ENCODE peak calls at places on chromosomes 3 and 15, in five cellular contexts. A, X, B, P and W are unnamed samples.

GRCh38 chr3:25582242-25582641 is 82.5 kb downstream of the TOP2B start:
- DNase-seq in A (no peak), X (no peak), B (peak; percentile 51), P (peak; percentile 79), W (peak; percentile 96)

GRCh38 chr3:16305121-16305541 is 40.1 kb downstream of the OXNAD1 start:
- DNase-seq in A (no peak), X (no peak), B (no peak), P (no peak), W (no peak)

GRCh38 chr15:39394534-39394933 is 186.3 kb upstream of the THBS1 start:
- DNase-seq in A (no peak), X (no peak), B (no peak), P (no peak), W (no peak)

GRCh38 chr3:64550745-64551144 is 137.1 kb downstream of the ADAMTS9 start:
- DNase-seq in A (no peak), X (no peak), B (no peak), P (no peak), W (no peak)

GRCh38 chr3:149941186-149941585 is 29.5 kb downstream of the PFN2 start:
- DNase-seq in A (no peak), X (no peak), B (no peak), P (no peak), W (peak; percentile 28)

GRCh38 chr3:34012102-34012461 is 213.7 kb downstream of the PDCD6IP start:
- DNase-seq in A (no peak), X (no peak), B (peak; percentile 91), P (peak; percentile 95), W (peak; percentile 97)

GRCh38 chr3:184230603-184231528 is 1.5 kb downstream of the VWA5B2 start:
- DNase-seq in A (no peak), X (no peak), B (peak; percentile 64), P (no peak), W (no peak)

GRCh38 chr3:159627229-159627628 is 361.4 kb upstream of the IL12A start:
- DNase-seq in A (no peak), X (no peak), B (no peak), P (no peak), W (no peak)

GRCh38 chr15:48642795-48643194 is 2.7 kb downstream of the FBN1 start:
- DNase-seq in A (no peak), X (no peak), B (no peak), P (peak; percentile 58), W (no peak)

GRCh38 chr3:122484985-122485384 is 29.8 kb downstream of the KPNA1 start:
- DNase-seq in A (no peak), X (no peak), B (no peak), P (peak; percentile 42), W (peak; percentile 23)

GRCh38 chr3:180564676-180565075 is 37.3 kb upstream of the TTC14 start:
- DNase-seq in A (no peak), X (no peak), B (no peak), P (no peak), W (no peak)

GRCh38 chr15:74044267-74045110 is 37.9 kb downstream of the GOLGA6A start:
- DNase-seq in A (no peak), X (peak; percentile 78), B (no peak), P (no peak), W (no peak)

GRCh38 chr3:173007079-173007723 is 133.8 kb downstream of the SPATA16 start:
- DNase-seq in A (no peak), X (no peak), B (no peak), P (no peak), W (no peak)

GRCh38 chr3:152127058-152127457 is 141.7 kb upstream of the MBNL1 start:
- DNase-seq in A (no peak), X (no peak), B (no peak), P (peak; percentile 16), W (no peak)

GRCh38 chr15:89051875-89052274 is 36.4 kb upstream of the ABHD2 start:
- DNase-seq in A (no peak), X (no peak), B (no peak), P (peak; percentile 98), W (peak; percentile 63)

GRCh38 chr3:62375655-62376054 is 2.3 kb upstream of the FEZF2 start:
- DNase-seq in A (no peak), X (no peak), B (no peak), P (no peak), W (no peak)

GRCh38 chr3:168952551-168952950 is 711.0 kb downstream of the MECOM start:
- DNase-seq in A (no peak), X (no peak), B (peak; percentile 5), P (peak; percentile 42), W (peak; percentile 3)

GRCh38 chr3:133360476-133360875 is 39.4 kb upstream of the BFSP2 start:
- DNase-seq in A (no peak), X (no peak), B (no peak), P (no peak), W (no peak)

GRCh38 chr3:133361011-133361410 is 38.8 kb upstream of the BFSP2 start:
- DNase-seq in A (no peak), X (no peak), B (no peak), P (no peak), W (no peak)

GRCh38 chr3:133364704-133365103 is 35.2 kb upstream of the BFSP2 start:
- DNase-seq in A (no peak), X (no peak), B (no peak), P (no peak), W (no peak)

GRCh38 chr3:133362539-133362938 is 37.3 kb upstream of the BFSP2 start:
- DNase-seq in A (no peak), X (no peak), B (no peak), P (no peak), W (no peak)

GRCh38 chr3:133361435-133361834 is 38.4 kb upstream of the BFSP2 start:
- DNase-seq in A (no peak), X (no peak), B (no peak), P (no peak), W (no peak)
- TF ChIP-seq CTCF in A (no peak), X (no peak), B (no peak), P (no peak), W (no peak)

DNA sequence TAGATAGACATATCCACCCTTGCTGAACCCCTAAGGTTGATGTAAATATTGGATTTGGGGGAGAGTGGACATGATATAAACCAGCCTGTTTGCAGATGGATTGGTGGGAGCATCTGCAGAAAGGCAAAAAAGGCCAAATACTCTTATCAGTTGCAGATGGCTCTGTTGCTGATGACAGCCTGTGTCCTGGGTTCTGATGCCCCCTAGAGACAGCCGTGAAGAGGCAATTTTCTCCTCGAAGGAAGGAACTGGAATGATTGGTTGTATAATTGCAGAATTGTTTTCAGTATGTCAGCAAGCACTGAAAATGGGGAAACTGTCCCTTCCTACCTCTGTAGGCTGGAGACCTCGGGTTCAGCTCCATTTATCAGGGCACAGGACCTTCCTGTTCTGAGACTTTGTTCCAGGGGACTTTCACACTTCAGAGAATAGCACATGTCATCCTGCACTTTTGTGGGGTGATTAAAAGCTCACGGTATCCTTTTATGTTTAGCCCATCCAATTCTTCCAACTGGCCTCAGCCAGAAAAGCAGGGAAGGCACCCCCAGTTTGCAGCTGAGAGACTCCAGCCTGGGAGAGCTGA is 103.0 kb downstream of the PGPEP1L start:
- DNase-seq in A (no peak), X (peak; percentile 46), B (peak; percentile 58), P (peak; percentile 78), W (peak; percentile 59)
- TF ChIP-seq CTCF in A (peak; percentile 82), X (no peak), B (peak; percentile 79), P (peak; percentile 86), W (peak; percentile 78)

GRCh38 chr3:94167796-94168195 is 104.9 kb downstream of the NSUN3 start:
- DNase-seq in A (no peak), X (no peak), B (no peak), P (no peak), W (no peak)
- TF ChIP-seq CTCF in A (no peak), X (no peak), B (no peak), P (no peak), W (no peak)

GRCh38 chr3:109224333-109224732 is 87.8 kb downstream of the C3orf85 start:
- DNase-seq in A (no peak), X (no peak), B (no peak), P (no peak), W (no peak)
- TF ChIP-seq CTCF in A (peak; percentile 27), X (no peak), B (no peak), P (no peak), W (peak; percentile 37)

GRCh38 chr3:37909067-37909911 is 47.6 kb downstream of the CTDSPL start:
- DNase-seq in A (no peak), X (no peak), B (no peak), P (peak; percentile 18), W (no peak)
- TF ChIP-seq CTCF in A (no peak), X (no peak), B (no peak), P (no peak), W (no peak)

GRCh38 chr3:40170395-40170794 is 139.1 kb upstream of the EIF1B start:
- DNase-seq in A (no peak), X (no peak), B (no peak), P (no peak), W (no peak)

GRCh38 chr3:40169983-40170382 is 139.5 kb upstream of the EIF1B start:
- DNase-seq in A (no peak), X (no peak), B (no peak), P (no peak), W (no peak)

GRCh38 chr3:40167958-40168357 is 141.5 kb upstream of the EIF1B start:
- DNase-seq in A (no peak), X (no peak), B (no peak), P (no peak), W (no peak)

GRCh38 chr3:40162616-40163015 is 146.9 kb upstream of the EIF1B start:
- DNase-seq in A (no peak), X (no peak), B (no peak), P (no peak), W (no peak)

DNA sequence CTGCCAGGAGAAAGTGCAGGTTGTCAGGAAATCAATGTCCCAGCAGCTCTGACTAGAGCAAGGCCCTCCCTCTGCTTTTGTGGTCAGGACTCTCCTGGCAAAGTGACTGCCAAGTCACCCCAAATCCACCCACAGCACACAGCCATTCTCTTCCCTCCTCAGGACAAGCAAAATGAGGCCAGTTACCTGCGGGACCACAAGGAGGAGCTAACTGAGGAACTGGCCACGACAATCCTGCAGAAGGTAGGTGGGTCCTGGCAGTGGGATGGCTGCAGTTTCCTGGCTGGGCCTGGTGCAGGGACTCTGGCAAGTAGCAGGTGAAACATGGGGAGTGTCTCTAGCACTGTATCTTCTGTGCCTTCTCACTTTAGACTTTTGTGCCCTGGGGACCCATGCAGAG is 142.5 kb upstream of the EIF1B start:
- DNase-seq in A (no peak), X (no peak), B (no peak), P (no peak), W (no peak)
- TF ChIP-seq CTCF in A (no peak), X (no peak), B (no peak), P (no peak), W (no peak)

GRCh38 chr3:13262493-13263211 is 157.5 kb downstream of the NUP210 start:
- DNase-seq in A (no peak), X (no peak), B (no peak), P (no peak), W (no peak)
- TF ChIP-seq CTCF in A (no peak), X (no peak), B (no peak), P (no peak), W (no peak)